ENCODE peak calls at places on chromosomes 3 and 15, in five cellular contexts. V is K562; W is effector CD8-positive, alpha-beta T cell; H is AG20443; A is SK-N-MC. I is an unnamed sample.

GRCh38 chr3:46065294-46065705 is 38.0 kb upstream of the XCR1 start:
- DNase-seq in V (no peak), W (peak; percentile 61), H (no peak), A (peak; percentile 14), I (no peak)

GRCh38 chr15:55344206-55344605 is 25.2 kb downstream of the PIGB start:
- DNase-seq in V (peak; percentile 7), W (no peak), H (peak; percentile 55), A (no peak), I (peak; percentile 30)

GRCh38 chr3:135991621-135992020 is 26.1 kb downstream of the PPP2R3A start:
- DNase-seq in V (no peak), W (no peak), H (no peak), A (no peak), I (no peak)

GRCh38 chr3:176663819-176664218 is 533.5 kb downstream of the TBL1XR1 start:
- DNase-seq in V (peak; percentile 67), W (no peak), H (peak; percentile 51), A (peak; percentile 89), I (peak; percentile 48)

GRCh38 chr15:78938608-78939488 is 6.0 kb downstream of the CTSH start:
- DNase-seq in V (no peak), W (no peak), H (no peak), A (no peak), I (no peak)

GRCh38 chr15:42511010-42511396 is 15.6 kb downstream of the SNAP23 start:
- DNase-seq in V (no peak), W (no peak), H (peak; percentile 50), A (no peak), I (peak; percentile 82)

GRCh38 chr15:74845208-74845568 is 2.2 kb upstream of the ULK3 start:
- DNase-seq in V (no peak), W (no peak), H (no peak), A (no peak), I (no peak)

GRCh38 chr15:66233487-66234415 is 19.8 kb downstream of the MEGF11 start:
- DNase-seq in V (peak; percentile 67), W (no peak), H (no peak), A (no peak), I (peak; percentile 6)

GRCh38 chr15:91491131-91491950 is 362.2 kb upstream of the SLCO3A1 start:
- DNase-seq in V (peak; percentile 23), W (no peak), H (no peak), A (no peak), I (peak; percentile 65)

GRCh38 chr15:65424683-65425082 is 1.9 kb upstream of the IGDCC4 start:
- DNase-seq in V (peak; percentile 41), W (no peak), H (no peak), A (no peak), I (no peak)

GRCh38 chr3:135995766-135996165 is 30.2 kb downstream of the PPP2R3A start:
- DNase-seq in V (no peak), W (no peak), H (no peak), A (no peak), I (peak; percentile 18)

GRCh38 chr3:129182390-129183180 is 1.1 kb downstream of the CNBP start:
- DNase-seq in V (peak; percentile 40), W (no peak), H (peak; percentile 47), A (no peak), I (peak; percentile 9)

GRCh38 chr15:68676011-68676605 is 97.3 kb downstream of the CORO2B start:
- DNase-seq in V (no peak), W (no peak), H (no peak), A (no peak), I (no peak)

GRCh38 chr3:23276913-23277658 is 74.0 kb downstream of the UBE2E2 start:
- DNase-seq in V (no peak), W (no peak), H (no peak), A (no peak), I (no peak)

GRCh38 chr3:49119439-49119838 is 1.2 kb downstream of the USP19 start:
- DNase-seq in V (no peak), W (no peak), H (peak; percentile 21), A (no peak), I (peak; percentile 56)

GRCh38 chr3:114650808-114651207 is 357.0 kb downstream of the TIGIT start:
- DNase-seq in V (no peak), W (no peak), H (no peak), A (no peak), I (peak; percentile 54)

GRCh38 chr3:119343719-119344118 is 49.5 kb downstream of the ARHGAP31 start:
- DNase-seq in V (no peak), W (no peak), H (no peak), A (no peak), I (no peak)

GRCh38 chr3:53074761-53075742 is 29.2 kb upstream of the SFMBT1 start:
- DNase-seq in V (no peak), W (no peak), H (no peak), A (no peak), I (no peak)

GRCh38 chr3:177295116-177295515 is 97.8 kb upstream of the TBL1XR1 start:
- DNase-seq in V (no peak), W (no peak), H (no peak), A (no peak), I (no peak)

GRCh38 chr3:197428117-197428761 is 127.5 kb downstream of the BDH1 start:
- DNase-seq in V (peak; percentile 68), W (no peak), H (peak; percentile 91), A (no peak), I (peak; percentile 38)

GRCh38 chr3:25654576-25654975 is 10.1 kb downstream of the TOP2B start:
- DNase-seq in V (no peak), W (no peak), H (no peak), A (no peak), I (no peak)

GRCh38 chr15:42084465-42085235 is 9.7 kb downstream of the PLA2G4D start:
- DNase-seq in V (peak; percentile 81), W (peak; percentile 15), H (peak; percentile 91), A (no peak), I (peak; percentile 41)

GRCh38 chr3:11185144-11185543 is 30.9 kb downstream of the HRH1 start:
- DNase-seq in V (no peak), W (no peak), H (no peak), A (no peak), I (no peak)

GRCh38 chr3:14962762-14963161 is 15.4 kb downstream of the NR2C2 start:
- DNase-seq in V (no peak), W (no peak), H (peak; percentile 16), A (no peak), I (peak; percentile 72)

GRCh38 chr15:42427429-42428223 is 63.3 kb downstream of the ZNF106 start:
- DNase-seq in V (no peak), W (no peak), H (peak; percentile 86), A (no peak), I (peak; percentile 92)

GRCh38 chr3:49462222-49462621 is 7.8 kb upstream of the DAG1 start:
- DNase-seq in V (peak; percentile 75), W (no peak), H (peak; percentile 56), A (no peak), I (peak; percentile 54)

GRCh38 chr3:119145500-119146167 is at the start of gene TEX55:
- DNase-seq in V (peak; percentile 44), W (no peak), H (peak; percentile 83), A (no peak), I (peak; percentile 56)

GRCh38 chr3:66239513-66240135 is 18.8 kb downstream of the SLC25A26 start:
- DNase-seq in V (no peak), W (no peak), H (no peak), A (no peak), I (no peak)

GRCh38 chr3:114758828-114759709 is 388.0 kb downstream of the ZBTB20 start:
- DNase-seq in V (no peak), W (no peak), H (peak; percentile 47), A (no peak), I (peak; percentile 17)

GRCh38 chr15:72199721-72200212 is 2.2 kb upstream of the GRAMD2A start:
- DNase-seq in V (peak; percentile 75), W (peak; percentile 51), H (peak; percentile 81), A (no peak), I (peak; percentile 70)